ENCODE peak calls at places on chromosomes 6 and 20, in four cellular contexts. Y, U, C and M are unnamed samples.

GRCh38 chr6:112760831-112761230 is 413.7 kb downstream of the RFPL4B start:
- DNase-seq in Y (no peak), U (no peak), C (no peak), M (no peak)

GRCh38 chr6:157019115-157019628 is 242.0 kb downstream of the ARID1B start:
- DNase-seq in Y (no peak), U (no peak), C (no peak), M (no peak)

GRCh38 chr6:105886812-105887513 is 199.2 kb upstream of the PRDM1 start:
- DNase-seq in Y (peak), U (no peak), C (no peak), M (no peak)

GRCh38 chr6:98828210-98828798 is 6.1 kb upstream of the POU3F2 start:
- DNase-seq in Y (no peak), U (no peak), C (no peak), M (no peak)

GRCh38 chr6:5054427-5054873 is 30.7 kb upstream of the PPP1R3G start:
- DNase-seq in Y (no peak), U (no peak), C (no peak), M (no peak)

GRCh38 chr20:41734506-41734945 is 116.3 kb upstream of the CHD6 start:
- DNase-seq in Y (no peak), U (no peak), C (peak), M (no peak)

GRCh38 chr6:66605011-66605410 is 898.0 kb upstream of the EYS start:
- DNase-seq in Y (no peak), U (no peak), C (no peak), M (no peak)

GRCh38 chr6:122330315-122330714 is 69.1 kb upstream of the HSF2 start:
- DNase-seq in Y (no peak), U (no peak), C (no peak), M (no peak)

GRCh38 chr6:96542702-96543101 is 20.2 kb upstream of the FHL5 start:
- DNase-seq in Y (no peak), U (no peak), C (no peak), M (no peak)

GRCh38 chr6:124795879-124796838 is 166.1 kb upstream of the RNF217 start:
- DNase-seq in Y (no peak), U (no peak), C (peak), M (no peak)

GRCh38 chr6:15595461-15596173 is 67.2 kb downstream of the DTNBP1 start:
- DNase-seq in Y (no peak), U (no peak), C (peak), M (no peak)

GRCh38 chr6:106974337-106974998 is at the start of gene CD24:
- DNase-seq in Y (no peak), U (peak), C (no peak), M (no peak)

GRCh38 chr6:126181890-126182289 is 158.0 kb upstream of the CENPW start:
- DNase-seq in Y (no peak), U (no peak), C (no peak), M (no peak)

GRCh38 chr6:39507331-39507998 is 185.0 kb upstream of the KCNK16 start:
- DNase-seq in Y (no peak), U (no peak), C (no peak), M (no peak)

GRCh38 chr6:82589509-82590206 is 226.0 kb downstream of the TPBG start:
- DNase-seq in Y (peak), U (no peak), C (no peak), M (peak)

GRCh38 chr6:143187173-143187908 is 126.7 kb downstream of the AIG1 start:
- DNase-seq in Y (peak), U (no peak), C (peak), M (peak)

GRCh38 chr20:6265204-6265904 is 142.5 kb upstream of the FERMT1 start:
- DNase-seq in Y (peak), U (no peak), C (no peak), M (peak)

GRCh38 chr6:119848706-119849105 is 499.1 kb upstream of the MAN1A1 start:
- DNase-seq in Y (no peak), U (no peak), C (no peak), M (no peak)

GRCh38 chr6:136641166-136641565 is 90.9 kb upstream of the MAP7 start:
- DNase-seq in Y (no peak), U (no peak), C (no peak), M (no peak)

GRCh38 chr20:47540443-47541354 is 39.0 kb downstream of the NCOA3 start:
- DNase-seq in Y (no peak), U (no peak), C (no peak), M (no peak)

GRCh38 chr6:80638222-80639055 is 532.0 kb downstream of the BCKDHB start:
- DNase-seq in Y (peak), U (no peak), C (no peak), M (peak)

GRCh38 chr6:166274739-166275370 is 33.3 kb downstream of the PRR18 start:
- DNase-seq in Y (no peak), U (peak), C (no peak), M (no peak)

GRCh38 chr6:34947561-34947960 is 58.5 kb downstream of the ANKS1A start:
- DNase-seq in Y (no peak), U (no peak), C (no peak), M (no peak)

GRCh38 chr6:119172813-119173212 is 94.3 kb upstream of the FAM184A start:
- DNase-seq in Y (no peak), U (no peak), C (no peak), M (no peak)

GRCh38 chr20:60052322-60052721 is 94.1 kb downstream of the CDH26 start:
- DNase-seq in Y (no peak), U (no peak), C (peak), M (no peak)

GRCh38 chr6:100775667-100776066 is 105.5 kb downstream of the ASCC3 start:
- DNase-seq in Y (no peak), U (no peak), C (no peak), M (no peak)
- TF ChIP-seq CTCF in Y (no peak), U (no peak), C (no peak), M (peak)

GRCh38 chr6:134415194-134415593 is 97.3 kb upstream of the SGK1 start:
- DNase-seq in Y (no peak), U (no peak), C (no peak), M (no peak)

GRCh38 chr6:134413241-134413643 is 95.3 kb upstream of the SGK1 start:
- DNase-seq in Y (no peak), U (no peak), C (no peak), M (no peak)

GRCh38 chr6:134416501-134417154 is 98.7 kb upstream of the SGK1 start:
- DNase-seq in Y (peak), U (no peak), C (no peak), M (no peak)

GRCh38 chr6:134415681-134416080 is 97.8 kb upstream of the SGK1 start:
- DNase-seq in Y (no peak), U (no peak), C (no peak), M (no peak)

GRCh38 chr6:134414793-134415192 is 96.9 kb upstream of the SGK1 start:
- DNase-seq in Y (no peak), U (no peak), C (no peak), M (no peak)
- TF ChIP-seq CTCF in Y (no peak), U (no peak), C (no peak), M (no peak)

DNA sequence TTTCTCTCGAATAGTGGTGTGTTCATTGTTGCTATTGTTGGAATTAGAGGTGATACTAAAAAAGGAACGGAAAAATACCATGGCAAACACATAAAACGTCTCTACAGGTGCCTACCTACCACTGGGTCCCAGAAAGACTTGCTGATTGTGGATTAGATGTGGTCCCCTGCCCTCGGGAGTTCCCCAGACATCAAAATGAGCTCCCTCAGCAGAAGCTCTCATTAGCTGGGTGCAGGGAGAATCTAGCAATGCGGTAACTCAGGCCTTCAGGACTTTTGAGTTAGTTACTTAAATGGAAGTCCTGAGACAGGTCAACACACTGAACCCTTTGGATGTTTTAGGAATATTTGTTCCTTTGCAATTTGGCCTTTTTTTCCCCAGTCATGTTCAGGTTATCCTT is 6.1 kb downstream of the IRF4 start:
- DNase-seq in Y (no peak), U (no peak), C (no peak), M (no peak)
- TF ChIP-seq CTCF in Y (no peak), U (no peak), C (no peak), M (no peak)

DNA sequence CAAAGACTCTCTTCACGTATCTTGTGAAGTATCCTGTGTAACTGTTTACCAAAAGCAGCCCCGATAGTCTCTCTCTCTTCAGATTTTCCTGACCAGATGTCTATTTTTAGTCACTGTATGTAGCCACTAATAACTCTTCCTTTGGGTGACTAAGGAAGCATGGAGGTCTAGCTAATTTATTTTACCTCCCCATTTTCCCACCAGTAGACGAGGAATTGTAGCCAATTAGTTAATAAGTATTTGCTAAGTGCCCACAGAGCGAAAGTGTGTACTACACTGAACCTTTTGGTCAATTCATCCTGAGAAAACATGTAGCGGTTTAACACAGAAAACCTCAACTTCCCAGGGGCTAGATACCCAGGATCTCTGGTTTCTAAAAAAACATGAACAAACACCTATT is 180.6 kb downstream of the TBX18 start:
- DNase-seq in Y (no peak), U (no peak), C (no peak), M (no peak)
- TF ChIP-seq CTCF in Y (no peak), U (no peak), C (no peak), M (no peak)